ENCODE peak calls at places on chromosomes 5 and 9, in nine cellular contexts. U is CD8-positive, alpha-beta memory T cell; Z is SK-N-SH; L is dorsolateral prefrontal cortex; V is GM12865; G is upper lobe of right lung; Q is aorta; B is heart right ventricle; S is A549. E is an unnamed sample.
A peak's percentile ranks its signal among the peaks of the same experiment; 100 is the strongest.

GRCh38 chr5:119301947-119302346 is 53.9 kb upstream of the TNFAIP8 start:
- DNase-seq in U (no peak), Z (no peak), L (no peak), V (no peak), G (no peak), Q (no peak), B (no peak), S (peak; percentile 24), E (no peak)

GRCh38 chr5:7960142-7960541 is 91.2 kb downstream of the MTRR start:
- DNase-seq in U (no peak), Z (no peak), L (no peak), V (no peak), G (no peak), Q (no peak), B (no peak), S (no peak), E (no peak)

GRCh38 chr5:146860213-146860891 is 18.2 kb downstream of the PPP2R2B start:
- DNase-seq in U (no peak), Z (no peak), L (no peak), V (no peak), G (no peak), Q (no peak), B (no peak), S (no peak), E (no peak)

GRCh38 chr5:83567741-83568530 is 96.4 kb downstream of the VCAN start:
- DNase-seq in U (no peak), Z (no peak), L (no peak), V (no peak), G (no peak), Q (no peak), B (no peak), S (no peak), E (no peak)

GRCh38 chr5:157961176-157961575 is 102.2 kb upstream of the CLINT1 start:
- DNase-seq in U (no peak), Z (peak; percentile 34), L (no peak), V (no peak), G (no peak), Q (no peak), B (no peak), S (no peak), E (no peak)

GRCh38 chr5:176424181-176424580 is 7.8 kb upstream of the CLTB start:
- DNase-seq in U (no peak), Z (no peak), L (no peak), V (no peak), G (no peak), Q (no peak), B (no peak), S (no peak), E (no peak)

GRCh38 chr9:81427870-81428269 is 261.5 kb downstream of the TLE1 start:
- DNase-seq in U (no peak), Z (no peak), L (no peak), V (no peak), G (no peak), Q (no peak), B (no peak), S (no peak), E (no peak)

GRCh38 chr5:148033138-148033537 is 30.6 kb upstream of the SPINK5 start:
- DNase-seq in U (no peak), Z (no peak), L (no peak), V (no peak), G (no peak), Q (no peak), B (no peak), S (peak; percentile 4), E (no peak)

GRCh38 chr9:107755267-107755666 is 265.7 kb upstream of the KLF4 start:
- DNase-seq in U (no peak), Z (no peak), L (no peak), V (no peak), G (no peak), Q (no peak), B (no peak), S (peak; percentile 76), E (no peak)

GRCh38 chr5:145433077-145433476 is 402.1 kb downstream of the PRELID2 start:
- DNase-seq in U (no peak), Z (no peak), L (no peak), V (no peak), G (no peak), Q (no peak), B (no peak), S (no peak), E (no peak)

GRCh38 chr5:11143456-11144267 is 382.6 kb upstream of the DAP start:
- DNase-seq in U (no peak), Z (no peak), L (no peak), V (peak; percentile 34), G (no peak), Q (no peak), B (no peak), S (no peak), E (no peak)

GRCh38 chr9:110255417-110256141 is 728 bp downstream of the TXN start:
- DNase-seq in U (no peak), Z (peak; percentile 55), L (peak; percentile 68), V (peak; percentile 66), G (peak; percentile 88), Q (peak; percentile 80), B (peak; percentile 56), S (peak; percentile 61), E (peak; percentile 82)

DNA sequence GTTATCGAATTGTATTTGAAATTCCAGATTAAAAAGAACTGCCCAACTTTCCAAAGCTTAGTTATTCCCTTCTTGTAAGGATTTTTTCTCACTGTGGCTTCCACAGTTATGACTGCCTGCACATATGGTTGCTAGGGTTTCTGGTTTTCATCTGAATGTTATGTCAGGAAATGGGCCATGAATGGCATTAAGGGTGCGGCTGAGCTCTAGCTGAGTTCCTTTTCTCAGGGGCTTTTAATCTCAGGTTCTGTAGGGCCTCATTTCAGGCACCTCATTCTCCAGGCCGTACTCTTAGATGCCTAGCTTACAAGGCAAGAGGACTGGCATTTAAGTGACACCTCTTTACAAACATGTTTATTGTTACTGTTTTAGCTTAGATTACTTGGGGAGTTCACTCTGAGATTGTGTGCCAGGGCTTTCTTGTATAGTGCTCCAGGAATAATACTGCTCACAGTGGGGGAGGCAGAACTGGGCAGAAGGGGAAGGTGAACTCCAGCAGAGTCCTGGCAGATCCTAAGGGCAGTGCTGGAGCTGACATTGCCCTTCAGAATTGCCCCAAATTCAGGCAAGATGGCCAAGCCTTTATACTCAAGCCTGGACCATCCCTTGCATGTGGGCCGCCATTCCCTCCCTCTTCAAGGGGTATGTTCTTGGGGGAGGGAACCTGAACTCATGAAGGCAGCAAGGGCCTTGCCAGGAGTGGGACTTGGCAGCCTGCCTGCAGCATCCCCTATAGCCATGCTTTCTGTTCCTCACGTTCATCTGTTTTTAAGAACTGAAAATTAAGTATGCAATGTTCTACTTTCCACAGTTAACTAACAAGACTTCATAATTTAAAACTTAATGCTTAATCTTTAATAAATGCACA is 111.5 kb downstream of the KDM4C start:
- DNase-seq in U (no peak), Z (peak; percentile 57), L (no peak), V (no peak), G (no peak), Q (no peak), B (no peak), S (no peak), E (no peak)
- H3K4me3 ChIP-seq in U (no peak overlapping the region), Z (no peak overlapping the region), L (no peak overlapping the region), V (no peak overlapping the region), G (no peak overlapping the region), Q (no peak overlapping the region), B (no peak overlapping the region), S (no peak overlapping the region), E (no peak overlapping the region)

GRCh38 chr9:82668724-82669324 is 394.1 kb downstream of the RASEF start:
- DNase-seq in U (no peak), Z (no peak), L (no peak), V (no peak), G (no peak), Q (no peak), B (no peak), S (no peak), E (no peak)

GRCh38 chr9:82670000-82670399 is 392.9 kb downstream of the RASEF start:
- DNase-seq in U (no peak), Z (peak; percentile 9), L (no peak), V (no peak), G (no peak), Q (no peak), B (no peak), S (no peak), E (no peak)

GRCh38 chr9:82670726-82671125 is 392.2 kb downstream of the RASEF start:
- DNase-seq in U (no peak), Z (no peak), L (no peak), V (no peak), G (no peak), Q (no peak), B (no peak), S (no peak), E (no peak)

DNA sequence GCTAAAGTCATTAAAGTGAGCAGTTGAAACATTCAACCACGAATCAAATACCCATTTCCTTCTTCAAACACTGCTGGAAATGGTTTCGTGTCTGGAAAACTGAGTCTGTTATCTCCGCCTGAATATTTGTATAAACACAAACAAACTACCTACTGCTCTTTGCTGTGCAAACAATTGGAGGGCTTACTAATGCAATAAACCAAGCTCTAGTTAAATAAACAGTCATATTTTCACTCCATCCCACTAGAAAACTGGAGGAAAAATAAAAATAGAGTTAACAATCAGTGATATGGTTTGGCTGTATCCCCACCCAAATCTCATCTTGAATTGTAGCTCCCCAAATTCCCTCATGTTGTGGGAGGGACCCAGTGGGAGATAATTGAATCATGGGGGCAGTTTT is 397.6 kb downstream of the RASEF start:
- DNase-seq in U (no peak), Z (no peak), L (no peak), V (no peak), G (no peak), Q (no peak), B (no peak), S (peak; percentile 9), E (no peak)
- H3K4me3 ChIP-seq in U (no peak overlapping the region), Z (no peak overlapping the region), L (no peak overlapping the region), V (no peak overlapping the region), G (no peak overlapping the region), Q (no peak overlapping the region), B (no peak overlapping the region), S (no peak overlapping the region), E (no peak overlapping the region)

DNA sequence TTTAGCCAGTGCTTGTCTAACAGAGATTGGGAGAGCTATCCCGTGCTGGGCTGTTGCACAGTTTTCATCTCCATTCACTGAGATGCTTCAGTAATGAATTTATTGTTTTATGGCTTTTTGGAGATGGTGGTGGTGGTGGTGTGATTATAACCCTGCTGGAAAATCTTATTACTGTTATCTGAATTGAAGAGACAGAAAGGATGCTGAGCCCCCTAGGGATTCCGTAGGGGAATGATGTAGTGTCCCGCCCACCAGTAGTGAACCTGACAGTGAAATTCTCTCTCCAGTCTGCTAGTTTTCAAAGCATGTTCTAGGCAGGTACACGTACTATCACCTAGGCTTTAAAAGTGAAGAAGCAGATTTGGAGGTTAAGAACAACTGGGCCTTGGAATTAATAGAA is 1.9 kb downstream of the RAI14 start:
- DNase-seq in U (no peak), Z (peak; percentile 51), L (no peak), V (no peak), G (no peak), Q (no peak), B (no peak), S (peak; percentile 34), E (no peak)
- H3K4me3 ChIP-seq in U (no peak overlapping the region), Z (peak overlapping the region; percentile 81), L (peak overlapping the region; percentile 89), V (peak overlapping the region; percentile 88), G (peak overlapping the region; percentile 81), Q (peak overlapping the region; percentile 98), B (peak overlapping the region; percentile 82), S (peak overlapping the region; percentile 85), E (no peak overlapping the region)

DNA sequence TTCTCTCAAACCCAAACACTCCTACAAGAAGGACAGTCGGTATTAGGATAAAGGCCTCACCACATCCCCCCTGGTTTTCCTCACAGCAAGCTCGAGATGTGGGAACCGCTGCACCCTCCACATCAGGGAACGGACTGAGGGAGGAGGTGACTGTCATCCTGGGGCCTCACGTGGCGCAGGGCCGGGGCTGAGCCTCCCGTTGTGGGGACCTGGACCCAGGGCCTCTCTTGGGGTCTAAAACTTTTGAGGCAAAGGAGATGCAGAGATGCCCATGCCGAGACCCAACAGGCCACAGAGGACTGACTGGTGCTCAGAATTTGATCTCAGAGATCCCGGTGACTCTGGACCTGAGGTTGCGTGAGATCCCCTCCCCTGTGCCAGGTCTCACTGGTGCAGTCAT is 72.7 kb downstream of the MRPL36 start:
- DNase-seq in U (no peak), Z (no peak), L (no peak), V (no peak), G (peak; percentile 22), Q (no peak), B (no peak), S (no peak), E (no peak)
- H3K4me3 ChIP-seq in U (no peak overlapping the region), Z (no peak overlapping the region), L (no peak overlapping the region), V (no peak overlapping the region), G (no peak overlapping the region), Q (no peak overlapping the region), B (no peak overlapping the region), S (no peak overlapping the region), E (no peak overlapping the region)

E was measured in adrenal gland.